ENCODE peak calls at places on chromosomes 16 and 17, in five cellular contexts. P, B, I, V and D are unnamed samples.

GRCh38 chr16:55955845-55956244 is 80.7 kb upstream of the CES5A start:
- DNase-seq in P (no peak), B (no peak), V (no peak), I (no peak), D (no peak)

GRCh38 chr17:62723842-62724241 is 84.3 kb downstream of the MARCHF10 start:
- DNase-seq in B (peak; percentile 24), P (peak; percentile 29), I (no peak), V (no peak), D (no peak)

GRCh38 chr17:17868637-17869522 is 32.1 kb upstream of the SREBF1 start:
- DNase-seq in B (no peak), P (peak; percentile 62), V (no peak), I (no peak), D (no peak)

GRCh38 chr17:57708401-57708800 is 36.7 kb downstream of the CCDC182 start:
- DNase-seq in B (no peak), P (no peak), V (no peak), I (no peak), D (no peak)

GRCh38 chr16:75660726-75661302 is 13.2 kb downstream of the TERF2IP start:
- DNase-seq in P (no peak), V (no peak), B (no peak), I (no peak), D (no peak)

GRCh38 chr16:28623172-28623711 is 13.4 kb upstream of the SULT1A1 start:
- DNase-seq in P (no peak), V (no peak), B (peak; percentile 1), I (no peak), D (no peak)

GRCh38 chr17:4812690-4813089 is 5.7 kb downstream of the PLD2 start:
- DNase-seq in B (no peak), V (no peak), P (no peak), I (no peak), D (no peak)

GRCh38 chr17:42177684-42178083 is 3.3 kb downstream of the KCNH4 start:
- DNase-seq in B (no peak), P (no peak), V (no peak), I (no peak), D (no peak)

GRCh38 chr16:4085405-4085970 is 30.8 kb downstream of the ADCY9 start:
- DNase-seq in I (no peak), V (no peak), P (no peak), B (no peak), D (peak; percentile 66)

GRCh38 chr16:13471478-13471877 is 448.5 kb upstream of the ERCC4 start:
- DNase-seq in P (no peak), I (no peak), B (no peak), V (no peak), D (no peak)

GRCh38 chr16:74896389-74897370 is 88.2 kb downstream of the WDR59 start:
- DNase-seq in B (peak; percentile 24), I (no peak), V (no peak), P (peak; percentile 62), D (peak; percentile 60)

GRCh38 chr17:48564200-48565023 is 13.7 kb downstream of the HOXB4 start:
- DNase-seq in I (no peak), B (no peak), V (no peak), P (no peak), D (no peak)

GRCh38 chr17:21199856-21200255 is 14.1 kb downstream of the TMEM11 start:
- DNase-seq in P (no peak), B (no peak), V (no peak), I (no peak), D (no peak)

GRCh38 chr17:81526662-81527571 is 1.3 kb upstream of the FSCN2 start:
- DNase-seq in P (no peak), I (no peak), V (no peak), B (no peak), D (no peak)

GRCh38 chr16:29014561-29015029 is 29.7 kb downstream of the LAT start:
- DNase-seq in V (no peak), P (no peak), B (no peak), I (no peak), D (no peak)

DNA sequence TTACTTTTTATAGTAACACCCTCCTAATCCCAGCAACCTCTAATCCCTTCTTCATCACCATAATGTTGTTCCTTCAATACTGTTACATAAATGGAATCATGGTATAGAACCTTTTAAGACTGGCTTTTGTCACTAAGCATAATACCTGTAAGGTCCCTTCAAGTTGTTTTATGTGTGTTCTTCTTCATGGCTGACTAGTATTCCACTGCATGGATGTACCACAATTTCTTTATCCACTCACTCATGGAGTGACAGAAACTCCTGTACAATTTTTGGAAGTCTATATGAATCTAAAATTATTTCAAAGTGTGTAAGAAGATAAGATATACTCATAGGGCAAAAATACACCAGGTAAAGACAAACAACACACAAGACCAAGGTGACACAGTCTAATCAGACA is 36.8 kb downstream of the MEAK7 start:
- DNase-seq in B (no peak), V (no peak), P (no peak), I (no peak), D (no peak)
- TF ChIP-seq MAFK in B (no peak), V (no peak), P (no peak), I (no peak), D (no peak)

GRCh38 chr16:86951041-86951822 is 366.0 kb downstream of the C16orf95 start:
- DNase-seq in V (no peak), P (no peak), I (no peak), B (no peak), D (no peak)

GRCh38 chr16:86952769-86953168 is 364.4 kb downstream of the C16orf95 start:
- DNase-seq in I (no peak), B (no peak), P (peak; percentile 61), V (no peak), D (no peak)

GRCh38 chr16:86949630-86950029 is 367.6 kb downstream of the C16orf95 start:
- DNase-seq in I (no peak), B (no peak), V (no peak), P (no peak), D (no peak)

GRCh38 chr16:86953631-86954465 is 363.3 kb downstream of the C16orf95 start:
- DNase-seq in I (no peak), B (no peak), V (no peak), P (no peak), D (no peak)

GRCh38 chr16:86951831-86952598 is 365.2 kb downstream of the C16orf95 start:
- DNase-seq in B (no peak), I (no peak), P (peak; percentile 99), V (no peak), D (peak; percentile 64)
- TF ChIP-seq MAFK in B (no peak), I (no peak), P (no peak), V (no peak), D (no peak)

DNA sequence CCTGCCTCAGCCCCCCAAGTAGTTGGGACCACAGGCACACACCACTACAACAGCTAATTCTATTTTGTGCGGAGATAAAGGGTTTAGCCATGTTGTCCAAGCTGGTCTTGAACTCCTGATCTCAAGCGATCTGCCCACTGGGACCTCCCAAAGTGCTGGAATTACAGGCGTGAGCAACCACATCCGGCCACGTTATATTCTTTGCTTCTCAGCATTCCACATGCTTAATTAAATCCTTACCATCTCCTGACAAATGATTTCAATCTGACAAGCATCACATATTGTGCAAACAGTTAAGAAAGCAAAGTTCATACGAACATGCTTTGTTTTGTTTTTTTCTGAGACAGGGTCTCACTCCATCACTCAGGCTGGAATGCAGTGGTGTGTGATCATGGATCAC is 18.2 kb downstream of the HIGD1B start:
- DNase-seq in V (no peak), P (no peak), B (no peak), I (no peak), D (no peak)
- TF ChIP-seq MAFK in V (no peak), P (no peak), B (no peak), I (no peak), D (no peak)

GRCh38 chr17:33385713-33386112 is 92.6 kb upstream of the ASIC2 start:
- DNase-seq in P (no peak), I (no peak), V (no peak), B (no peak), D (no peak)

GRCh38 chr17:33389506-33390141 is 96.5 kb upstream of the ASIC2 start:
- DNase-seq in B (no peak), I (no peak), P (no peak), V (no peak), D (no peak)

GRCh38 chr17:33385133-33385532 is 92.0 kb upstream of the ASIC2 start:
- DNase-seq in B (peak; percentile 23), I (no peak), P (no peak), V (no peak), D (no peak)

GRCh38 chr17:33387406-33387805 is 94.3 kb upstream of the ASIC2 start:
- DNase-seq in B (no peak), I (no peak), V (no peak), P (no peak), D (no peak)

GRCh38 chr17:33390479-33391027 is 97.5 kb upstream of the ASIC2 start:
- DNase-seq in I (no peak), V (no peak), B (no peak), P (no peak), D (no peak)
- TF ChIP-seq MAFK in I (no peak), V (no peak), B (no peak), P (no peak), D (no peak)

GRCh38 chr16:57572978-57573733 is 30.7 kb downstream of the ADGRG5 start:
- DNase-seq in B (no peak), V (no peak), P (no peak), I (no peak), D (no peak)
- TF ChIP-seq MAFK in B (no peak), V (no peak), P (no peak), I (no peak), D (no peak)

GRCh38 chr16:61323456-61323855 is 712.8 kb downstream of the CDH8 start:
- DNase-seq in I (no peak), P (no peak), V (peak; percentile 3), B (no peak), D (no peak)
- TF ChIP-seq MAFK in I (no peak), P (no peak), V (no peak), B (no peak), D (no peak)

GRCh38 chr17:75396025-75396424 is 9.5 kb downstream of the GRB2 start:
- DNase-seq in P (no peak), V (no peak), I (no peak), B (no peak), D (no peak)

GRCh38 chr17:75393523-75394331 is 11.8 kb downstream of the GRB2 start:
- DNase-seq in B (peak; percentile 97), V (peak; percentile 97), P (peak; percentile 98), I (peak; percentile 95), D (peak; percentile 98)

GRCh38 chr17:75392559-75392958 is 12.9 kb downstream of the GRB2 start:
- DNase-seq in B (no peak), P (no peak), I (no peak), V (no peak), D (no peak)

GRCh38 chr17:75396781-75397180 is 8.7 kb downstream of the GRB2 start:
- DNase-seq in V (no peak), I (no peak), P (no peak), B (no peak), D (no peak)

GRCh38 chr17:75394332-75394918 is 11.1 kb downstream of the GRB2 start:
- DNase-seq in P (no peak), B (no peak), V (no peak), I (no peak), D (no peak)
- TF ChIP-seq MAFK in P (no peak), B (no peak), V (no peak), I (no peak), D (no peak)